ENCODE peak calls at places on chromosome 12, in five cellular contexts. H is tibial nerve; F is activated T-helper 9 cell treated with anti-CD3 and anti-CD28 coated beads, Interleukin-2, amount 50 U/mL, for 16 hours; V is ascending aorta; U is NCI-H1092 treated with DMSO at 0.1 percent for 48 hours. S is an unnamed sample.

GRCh38 chr12:24630446-24630845 is 318.5 kb downstream of the BCAT1 start:
- DNase-seq in F (no peak), U (no peak), H (no peak), V (no peak), S (no peak)

GRCh38 chr12:75977952-75978671 is 53.5 kb downstream of the PHLDA1 start:
- DNase-seq in V (peak; percentile 93), U (no peak), H (peak; percentile 78), F (peak; percentile 64), S (no peak)

GRCh38 chr12:5317556-5317955 is 114.4 kb upstream of the NTF3 start:
- DNase-seq in F (no peak), U (no peak), V (no peak), H (no peak), S (no peak)

GRCh38 chr12:26539131-26539530 is 293.9 kb downstream of the ITPR2 start:
- DNase-seq in H (no peak), F (no peak), U (no peak), V (no peak), S (no peak)

GRCh38 chr12:124786065-124786964 is 77.3 kb downstream of the SCARB1 start:
- DNase-seq in F (no peak), V (peak; percentile 90), H (peak; percentile 59), U (peak; percentile 9), S (no peak)

GRCh38 chr12:8822298-8822697 is at the start of gene A2ML1:
- DNase-seq in U (no peak), V (no peak), F (no peak), H (no peak), S (no peak)

GRCh38 chr12:34287986-34288962 is 266.0 kb downstream of the ALG10 start:
- DNase-seq in H (no peak), F (no peak), U (no peak), V (peak; percentile 45), S (no peak)

GRCh38 chr12:69266045-69266635 is 26.8 kb downstream of the CPSF6 start:
- DNase-seq in V (no peak), F (no peak), H (no peak), U (no peak), S (no peak)

GRCh38 chr12:51270847-51271518 is 768 bp upstream of the SMAGP start:
- DNase-seq in U (no peak), F (no peak), H (no peak), V (no peak), S (no peak)

GRCh38 chr12:114616081-114616480 is 67.9 kb downstream of the TBX3 start:
- DNase-seq in U (no peak), V (no peak), F (no peak), H (no peak), S (no peak)

GRCh38 chr12:124500232-124501079 is 67.0 kb downstream of the NCOR2 start:
- DNase-seq in F (no peak), H (no peak), U (no peak), V (no peak), S (no peak)